ENCODE peak calls at places on chromosomes 12 and 14, in nine cellular contexts. C, V, I, P, W, E, H, Z and G are unnamed samples.

GRCh38 chr12:51923506-51924365 is 16.4 kb downstream of the ACVRL1 start:
- DNase-seq in C (peak), V (peak), I (peak), P (no peak), W (no peak), E (peak), H (peak), Z (peak), G (peak)

GRCh38 chr14:28823245-28823644 is 56.7 kb downstream of the FOXG1 start:
- DNase-seq in C (no peak), V (no peak), I (no peak), P (no peak), W (no peak), E (no peak), H (no peak), Z (no peak), G (no peak)

GRCh38 chr14:91464615-91465205 is 45.4 kb downstream of the PPP4R3A start:
- DNase-seq in C (no peak), V (peak), I (no peak), P (no peak), W (no peak), E (no peak), H (no peak), Z (no peak), G (no peak)

GRCh38 chr14:81855007-81855406 is 321.4 kb upstream of the SEL1L start:
- DNase-seq in C (no peak), V (no peak), I (no peak), P (no peak), W (no peak), E (no peak), H (no peak), Z (no peak), G (no peak)

GRCh38 chr12:32120419-32120818 is 13.8 kb downstream of the BICD1 start:
- DNase-seq in C (no peak), V (peak), I (no peak), P (no peak), W (no peak), E (no peak), H (no peak), Z (peak), G (no peak)

GRCh38 chr14:105748204-105748578 is 221.8 kb downstream of the TMEM121 start:
- DNase-seq in C (no peak), V (peak), I (peak), P (no peak), W (no peak), E (peak), H (no peak), Z (no peak), G (no peak)

GRCh38 chr14:22152161-22152870 is 436.7 kb downstream of the DAD1 start:
- DNase-seq in C (no peak), V (no peak), I (no peak), P (no peak), W (no peak), E (no peak), H (no peak), Z (no peak), G (no peak)

GRCh38 chr14:31449971-31450610 is 7.2 kb downstream of the DTD2 start:
- DNase-seq in C (peak), V (peak), I (no peak), P (no peak), W (no peak), E (no peak), H (no peak), Z (peak), G (no peak)

GRCh38 chr14:59020382-59020781 is 168.1 kb upstream of the DAAM1 start:
- DNase-seq in C (no peak), V (peak), I (no peak), P (no peak), W (no peak), E (no peak), H (no peak), Z (peak), G (no peak)

GRCh38 chr12:66066071-66066928 is 64.2 kb downstream of the LLPH start:
- DNase-seq in C (no peak), V (peak), I (no peak), P (no peak), W (peak), E (no peak), H (no peak), Z (no peak), G (no peak)

GRCh38 chr14:29738056-29738455 is 189.6 kb downstream of the PRKD1 start:
- DNase-seq in C (no peak), V (no peak), I (no peak), P (no peak), W (no peak), E (no peak), H (no peak), Z (no peak), G (no peak)

GRCh38 chr12:120199595-120200306 is 1.2 kb downstream of the RPLP0 start:
- DNase-seq in C (no peak), V (no peak), I (no peak), P (peak), W (no peak), E (no peak), H (peak), Z (no peak), G (no peak)

GRCh38 chr12:52216107-52216506 is 16.9 kb upstream of the KRT7 start:
- DNase-seq in C (no peak), V (no peak), I (no peak), P (no peak), W (no peak), E (no peak), H (peak), Z (no peak), G (peak)

GRCh38 chr14:100246809-100247428 is 8.0 kb downstream of the YY1 start:
- DNase-seq in C (peak), V (peak), I (no peak), P (no peak), W (no peak), E (no peak), H (no peak), Z (peak), G (no peak)

GRCh38 chr12:127149226-127149964 is 1117.6 kb upstream of the TMEM132C start:
- DNase-seq in C (no peak), V (no peak), I (no peak), P (peak), W (no peak), E (no peak), H (no peak), Z (no peak), G (no peak)

GRCh38 chr14:100665518-100666032 is 61.1 kb upstream of the DLK1 start:
- DNase-seq in C (no peak), V (no peak), I (no peak), P (no peak), W (no peak), E (no peak), H (no peak), Z (no peak), G (no peak)

GRCh38 chr14:89237923-89238529 is 179.0 kb downstream of the FOXN3 start:
- DNase-seq in C (no peak), V (peak), I (no peak), P (no peak), W (no peak), E (no peak), H (no peak), Z (peak), G (no peak)

GRCh38 chr14:37584211-37585100 is 10.6 kb downstream of the FOXA1 start:
- DNase-seq in C (no peak), V (no peak), I (no peak), P (no peak), W (no peak), E (peak), H (no peak), Z (peak), G (peak)

GRCh38 chr14:58517592-58517991 is 90.1 kb downstream of the KIAA0586 start:
- DNase-seq in C (no peak), V (no peak), I (no peak), P (no peak), W (no peak), E (no peak), H (no peak), Z (no peak), G (no peak)

GRCh38 chr14:102279688-102280348 is 25.1 kb downstream of the MOK start:
- DNase-seq in C (peak), V (no peak), I (no peak), P (peak), W (peak), E (no peak), H (no peak), Z (peak), G (no peak)

GRCh38 chr12:116708826-116709756 is 28.8 kb downstream of the SPRING1 start:
- DNase-seq in C (peak), V (peak), I (peak), P (peak), W (peak), E (no peak), H (no peak), Z (peak), G (peak)

DNA sequence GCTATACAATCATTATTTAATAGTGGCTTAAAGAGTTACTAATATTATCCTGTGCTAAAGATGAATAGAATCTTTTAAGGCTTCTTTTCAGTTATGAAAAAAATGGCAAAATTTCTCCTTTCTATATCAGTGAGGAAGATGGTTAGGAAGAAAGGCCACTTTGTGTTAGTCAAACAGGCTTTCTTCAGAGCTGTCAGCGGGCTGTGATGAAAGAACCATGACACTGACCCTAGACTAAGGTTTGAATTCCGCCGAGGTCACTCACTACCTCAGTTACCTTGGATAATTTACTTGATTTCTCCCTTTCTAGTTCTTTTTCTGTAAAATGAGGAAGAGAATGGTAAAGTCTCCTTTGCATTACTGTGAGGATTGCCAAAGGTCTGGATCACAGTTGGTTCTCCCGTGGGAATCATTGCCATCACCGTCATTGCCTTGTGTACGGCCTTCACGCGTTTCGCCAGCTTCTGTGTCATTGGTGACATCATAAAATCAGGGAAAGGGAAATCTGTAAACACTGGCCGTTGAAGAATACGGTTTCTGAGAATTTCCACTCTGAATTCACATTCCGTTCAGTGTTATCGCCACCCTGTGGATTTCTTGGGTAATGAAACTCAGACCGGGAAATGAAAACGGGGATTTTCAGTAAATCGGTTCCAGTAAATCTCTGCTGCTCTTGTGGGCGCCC is 26.7 kb upstream of the YBX3 start:
- DNase-seq in C (peak), V (peak), I (peak), P (peak), W (peak), E (no peak), H (peak), Z (peak), G (peak)
- H3K4me3 ChIP-seq in C (peak), V (peak), I (peak), P (peak), W (peak), E (peak), H (peak), Z (peak), G (no peak)

DNA sequence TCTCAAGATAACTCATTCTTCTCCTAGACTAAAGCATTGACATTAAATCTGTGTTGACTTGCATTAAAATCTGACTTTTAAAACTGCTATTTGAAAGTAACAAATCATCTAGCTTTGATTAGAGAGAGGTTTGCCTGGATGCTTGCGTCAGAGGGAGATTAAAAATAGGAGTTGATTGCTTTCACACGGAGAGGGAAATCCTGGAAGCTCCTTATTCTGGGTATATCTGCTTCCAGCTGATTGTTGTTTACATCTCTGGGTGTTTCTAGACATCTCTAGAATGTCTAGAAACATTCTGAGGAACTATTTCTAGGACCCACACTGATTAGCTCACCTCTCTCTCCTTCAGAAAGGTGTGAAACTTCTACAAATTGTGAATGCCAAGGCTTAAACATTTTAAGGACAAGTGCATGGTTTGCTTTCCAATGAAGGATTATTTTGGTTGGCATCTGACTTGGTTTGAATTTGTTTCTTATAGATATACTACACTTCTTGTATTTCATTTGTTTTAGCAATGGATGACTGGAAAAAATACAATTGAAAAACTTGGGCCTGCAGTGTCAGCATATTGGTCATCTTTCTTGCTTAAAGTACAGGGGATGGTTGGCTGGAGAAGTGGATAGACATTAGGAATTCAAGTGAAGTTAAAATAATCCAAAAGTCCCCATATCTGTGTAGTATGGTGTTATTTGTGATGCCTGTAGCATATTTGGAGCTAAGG is 2.1 kb downstream of the DIP2B start:
- DNase-seq in C (no peak), V (no peak), I (no peak), P (no peak), W (no peak), E (no peak), H (no peak), Z (no peak), G (no peak)
- H3K4me3 ChIP-seq in C (no peak), V (peak), I (peak), P (no peak), W (peak), E (peak), H (no peak), Z (peak), G (no peak)

GRCh38 chr12:29795715-29796114 is 12.0 kb upstream of the TMTC1 start:
- DNase-seq in C (no peak), V (no peak), I (no peak), P (no peak), W (no peak), E (no peak), H (no peak), Z (no peak), G (no peak)

GRCh38 chr12:29797565-29798360 is 14.0 kb upstream of the TMTC1 start:
- DNase-seq in C (no peak), V (peak), I (no peak), P (no peak), W (no peak), E (no peak), H (no peak), Z (no peak), G (no peak)

GRCh38 chr12:29794869-29795268 is 11.1 kb upstream of the TMTC1 start:
- DNase-seq in C (no peak), V (no peak), I (no peak), P (no peak), W (no peak), E (no peak), H (no peak), Z (no peak), G (no peak)

GRCh38 chr12:29799591-29799990 is 15.8 kb upstream of the TMTC1 start:
- DNase-seq in C (no peak), V (no peak), I (no peak), P (no peak), W (no peak), E (no peak), H (no peak), Z (no peak), G (no peak)

GRCh38 chr12:29796823-29797263 is 13.1 kb upstream of the TMTC1 start:
- DNase-seq in C (no peak), V (peak), I (peak), P (peak), W (peak), E (no peak), H (peak), Z (no peak), G (no peak)
- H3K4me3 ChIP-seq in C (no peak), V (no peak), I (peak), P (no peak), W (no peak), E (no peak), H (no peak), Z (no peak), G (no peak)

DNA sequence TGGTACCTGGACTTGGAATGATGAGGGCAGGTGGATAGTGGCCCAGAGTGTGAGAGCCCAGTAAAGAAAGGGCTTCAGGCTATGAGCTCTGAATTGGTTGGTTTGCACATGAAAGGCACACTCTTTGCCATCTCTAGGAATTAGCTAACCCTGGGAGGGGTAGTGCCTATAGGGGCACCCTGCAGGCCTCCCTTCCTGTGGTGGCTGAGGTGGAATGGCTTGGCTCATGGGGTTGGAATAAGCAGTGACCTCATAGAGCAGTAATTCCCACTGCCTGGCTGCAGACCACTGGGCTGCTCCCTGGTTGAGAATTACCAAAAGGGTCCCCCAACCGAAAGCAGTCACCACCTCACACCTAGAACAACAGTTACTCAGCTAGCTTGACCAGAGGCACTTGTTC is 42.7 kb downstream of the ASCL4 start:
- DNase-seq in C (no peak), V (no peak), I (no peak), P (no peak), W (no peak), E (no peak), H (no peak), Z (no peak), G (no peak)
- H3K4me3 ChIP-seq in C (no peak), V (no peak), I (no peak), P (no peak), W (no peak), E (no peak), H (no peak), Z (no peak), G (no peak)

GRCh38 chr12:89709994-89710872 is 1.6 kb upstream of the ATP2B1 start:
- DNase-seq in C (peak), V (no peak), I (peak), P (peak), W (no peak), E (peak), H (peak), Z (peak), G (peak)

GRCh38 chr12:89709157-89709993 is 737 bp upstream of the ATP2B1 start:
- DNase-seq in C (peak), V (peak), I (peak), P (peak), W (peak), E (peak), H (peak), Z (peak), G (peak)

GRCh38 chr12:89707992-89708792 is 446 bp downstream of the ATP2B1 start:
- DNase-seq in C (peak), V (peak), I (peak), P (no peak), W (no peak), E (peak), H (peak), Z (peak), G (peak)

GRCh38 chr12:89708793-89709156 is at the start of gene ATP2B1:
- DNase-seq in C (peak), V (peak), I (peak), P (peak), W (no peak), E (peak), H (peak), Z (peak), G (peak)

GRCh38 chr12:89710873-89711179 is 2.2 kb upstream of the ATP2B1 start:
- DNase-seq in C (no peak), V (no peak), I (no peak), P (no peak), W (no peak), E (no peak), H (no peak), Z (no peak), G (no peak)
- H3K4me3 ChIP-seq in C (peak), V (no peak), I (peak), P (peak), W (peak), E (peak), H (peak), Z (peak), G (no peak)

GRCh38 chr14:68787235-68787727 is 5.6 kb downstream of the ZFP36L1 start:
- DNase-seq in C (no peak), V (no peak), I (no peak), P (no peak), W (no peak), E (no peak), H (peak), Z (peak), G (peak)
- H3K4me3 ChIP-seq in C (peak), V (no peak), I (peak), P (no peak), W (no peak), E (peak), H (no peak), Z (no peak), G (no peak)

DNA sequence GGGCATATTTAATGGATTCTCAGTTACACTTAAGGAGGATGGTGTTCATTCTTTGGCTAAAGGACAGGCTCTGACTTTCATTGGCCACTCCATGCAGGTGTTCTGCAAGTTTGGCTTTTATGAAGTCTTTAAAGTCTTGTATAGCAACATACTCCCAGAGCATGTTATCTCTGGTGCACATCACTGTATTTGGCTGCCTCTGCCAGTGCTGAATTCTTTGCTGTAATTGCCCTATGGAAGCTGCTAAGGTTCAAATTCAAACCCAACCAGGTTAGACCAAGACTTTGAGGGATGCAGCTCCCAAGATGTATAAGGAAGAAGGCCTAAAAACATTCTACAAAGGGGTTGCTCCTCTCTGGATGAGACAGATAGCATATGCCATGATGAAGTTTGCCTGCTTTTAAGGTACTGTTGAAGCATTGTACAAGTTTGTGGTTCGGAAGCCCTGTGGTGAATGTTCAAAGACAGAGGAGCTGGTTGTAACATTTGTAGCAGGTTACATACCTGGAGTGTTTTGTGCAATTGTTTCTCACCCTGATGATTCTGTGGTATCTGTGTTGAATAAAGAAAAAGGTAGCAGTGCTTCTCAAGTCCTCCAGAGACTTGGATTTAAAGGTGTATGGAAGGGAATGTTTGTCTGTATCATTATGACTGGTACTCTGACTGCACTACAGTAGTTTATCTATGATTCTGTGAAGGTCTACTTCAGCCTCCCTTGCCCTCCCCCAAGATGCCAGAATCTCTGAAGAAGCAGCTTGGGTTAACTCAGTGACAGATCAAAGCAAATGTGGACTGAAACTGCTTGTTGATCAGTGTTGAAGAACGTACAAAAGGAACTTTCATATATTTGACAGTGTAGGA is 19.4 kb downstream of the TMEM116 start:
- DNase-seq in C (no peak), V (no peak), I (no peak), P (no peak), W (no peak), E (no peak), H (no peak), Z (no peak), G (no peak)
- H3K4me3 ChIP-seq in C (no peak), V (no peak), I (no peak), P (no peak), W (no peak), E (peak), H (no peak), Z (no peak), G (no peak)

DNA sequence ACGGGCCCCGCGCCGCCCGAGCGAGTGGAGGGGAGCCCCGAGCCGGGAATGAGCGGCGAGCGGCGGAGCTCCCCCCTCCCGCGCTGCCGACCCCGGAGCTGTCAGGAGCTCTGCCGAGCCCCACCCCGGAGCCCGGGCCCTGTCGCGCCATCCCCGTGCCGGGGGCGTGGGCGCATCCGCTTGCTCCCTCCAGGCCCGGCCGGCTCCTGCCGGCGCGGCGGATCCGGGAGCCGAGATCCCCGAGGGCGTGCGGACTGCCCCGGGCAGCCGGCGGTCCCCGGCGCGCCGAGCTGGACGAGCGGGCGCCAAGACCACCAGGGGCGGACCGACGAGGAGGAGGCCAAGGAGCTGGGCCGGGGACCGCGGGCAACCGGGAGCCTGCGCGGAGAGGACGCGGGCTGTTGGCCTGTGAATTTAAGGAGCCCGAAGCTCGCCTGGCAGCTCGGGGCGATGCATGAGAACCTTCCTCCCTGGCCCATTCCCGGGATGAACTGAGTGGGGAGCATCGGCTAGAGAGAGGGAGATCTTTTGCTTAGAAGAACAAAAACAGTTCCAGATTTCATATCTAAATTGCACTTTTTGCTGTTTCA is 2.0 kb downstream of the PTHLH start:
- DNase-seq in C (no peak), V (peak), I (peak), P (no peak), W (no peak), E (no peak), H (peak), Z (peak), G (peak)
- H3K4me3 ChIP-seq in C (peak), V (peak), I (peak), P (peak), W (peak), E (peak), H (peak), Z (peak), G (peak)